ENCODE peak calls at places on chromosomes 16 and 17, in nine cellular contexts. H is stimulated activated CD4-positive, alpha-beta T cell treated with anti-CD3 and anti-CD28 coated beads, Interleukin-4, amount 100 ng/mL, for 48 hours; R is cardiac muscle cell; Q is NCI-H2081; L is activated T-cell treated with anti-CD3 and anti-CD28 coated beads, Interleukin-2, amount 50 U/mL, for 4 hours; G is globus pallidus; D is NCI-H748 treated with DMSO at 0.1 percent for 48 hours; C is effector memory CD8-positive, alpha-beta T cell; Z is A172. M is an unnamed sample.

GRCh38 chr16:4753227-4753626 is 13.7 kb downstream of the ZNF500 start:
- DNase-seq in H (no peak), R (no peak), Q (no peak), L (no peak), G (no peak), D (no peak), C (no peak), Z (no peak), M (no peak)

GRCh38 chr17:31915456-31916100 is 14.1 kb upstream of the UTP6 start:
- DNase-seq in H (no peak), R (no peak), Q (no peak), L (no peak), G (no peak), D (no peak), C (no peak), Z (no peak), M (no peak)

GRCh38 chr17:75810216-75810615 is 25.6 kb downstream of the UNK start:
- DNase-seq in H (no peak), R (no peak), Q (no peak), L (no peak), G (no peak), D (no peak), C (no peak), Z (no peak), M (no peak)

GRCh38 chr17:16589097-16589969 is 20.3 kb upstream of the ZNF287 start:
- DNase-seq in H (peak), R (peak), Q (peak), L (peak), G (peak), D (peak), C (peak), Z (peak), M (peak)

GRCh38 chr16:88083582-88083981 is 132.3 kb downstream of the BANP start:
- DNase-seq in H (no peak), R (no peak), Q (no peak), L (no peak), G (no peak), D (no peak), C (no peak), Z (no peak), M (no peak)

GRCh38 chr17:69122065-69122464 is 19.6 kb downstream of the ABCA6 start:
- DNase-seq in H (no peak), R (no peak), Q (no peak), L (no peak), G (no peak), D (no peak), C (no peak), Z (no peak), M (no peak)

GRCh38 chr16:68084504-68085258 is 489 bp upstream of the NFATC3 start:
- DNase-seq in H (peak), R (peak), Q (peak), L (peak), G (peak), D (peak), C (peak), Z (peak), M (peak)

GRCh38 chr16:75264531-75264998 is 13.1 kb upstream of the BCAR1 start:
- DNase-seq in H (no peak), R (no peak), Q (no peak), L (no peak), G (no peak), D (no peak), C (no peak), Z (no peak), M (no peak)

GRCh38 chr16:53207810-53208752 is 153.3 kb downstream of the CHD9 start:
- DNase-seq in H (no peak), R (peak), Q (peak), L (no peak), G (peak), D (peak), C (no peak), Z (peak), M (peak)

GRCh38 chr17:3474212-3474611 is 1.6 kb upstream of the ASPA start:
- DNase-seq in H (no peak), R (no peak), Q (no peak), L (no peak), G (peak), D (peak), C (no peak), Z (no peak), M (no peak)

GRCh38 chr17:63701477-63702222 is 1.7 kb upstream of the LIMD2 start:
- DNase-seq in H (peak), R (no peak), Q (no peak), L (peak), G (no peak), D (no peak), C (peak), Z (no peak), M (no peak)

GRCh38 chr17:37234106-37234505 is 141.7 kb upstream of the C17orf78 start:
- DNase-seq in H (no peak), R (no peak), Q (no peak), L (no peak), G (no peak), D (no peak), C (no peak), Z (no peak), M (no peak)

GRCh38 chr17:19833914-19834313 is 33.8 kb downstream of the ULK2 start:
- DNase-seq in H (no peak), R (no peak), Q (no peak), L (no peak), G (no peak), D (no peak), C (no peak), Z (peak), M (no peak)

GRCh38 chr16:85337910-85338637 is 225.8 kb upstream of the CIBAR2 start:
- DNase-seq in H (no peak), R (no peak), Q (no peak), L (no peak), G (no peak), D (no peak), C (no peak), Z (no peak), M (no peak)

GRCh38 chr16:57152096-57153093 is 33.4 kb downstream of the PSME3IP1 start:
- DNase-seq in H (no peak), R (no peak), Q (no peak), L (no peak), G (peak), D (no peak), C (no peak), Z (no peak), M (no peak)

GRCh38 chr16:47732806-47733150 is 271.6 kb downstream of the PHKB start:
- DNase-seq in H (peak), R (no peak), Q (no peak), L (no peak), G (no peak), D (no peak), C (no peak), Z (peak), M (no peak)

GRCh38 chr17:52383493-52384100 is 225.1 kb upstream of the CA10 start:
- DNase-seq in H (peak), R (peak), Q (peak), L (no peak), G (peak), D (peak), C (no peak), Z (peak), M (peak)

GRCh38 chr16:65782537-65783290 is 583.8 kb upstream of the CDH5 start:
- DNase-seq in H (no peak), R (no peak), Q (no peak), L (no peak), G (no peak), D (no peak), C (no peak), Z (peak), M (no peak)

GRCh38 chr17:14304876-14305636 is 4.2 kb downstream of the HS3ST3B1 start:
- DNase-seq in H (no peak), R (no peak), Q (no peak), L (no peak), G (no peak), D (no peak), C (no peak), Z (no peak), M (no peak)

GRCh38 chr17:7394452-7395191 is at the start of gene PLSCR3:
- DNase-seq in H (peak), R (peak), Q (peak), L (peak), G (peak), D (peak), C (peak), Z (peak), M (peak)

GRCh38 chr17:49388692-49389513 is 25.8 kb downstream of the PHB1 start:
- DNase-seq in H (no peak), R (no peak), Q (no peak), L (no peak), G (no peak), D (no peak), C (no peak), Z (no peak), M (no peak)

GRCh38 chr16:54510619-54511018 is 224.0 kb upstream of the IRX3 start:
- DNase-seq in H (no peak), R (no peak), Q (no peak), L (no peak), G (no peak), D (no peak), C (no peak), Z (no peak), M (no peak)

GRCh38 chr16:88634141-88634993 is 4.0 kb upstream of the IL17C start:
- DNase-seq in H (peak), R (no peak), Q (no peak), L (peak), G (no peak), D (no peak), C (peak), Z (no peak), M (no peak)

GRCh38 chr17:7839890-7840260 is 5.9 kb downstream of the KDM6B start:
- DNase-seq in H (no peak), R (peak), Q (no peak), L (no peak), G (no peak), D (no peak), C (no peak), Z (peak), M (no peak)

GRCh38 chr17:74282587-74283370 is 8.7 kb downstream of the DNAI2 start:
- DNase-seq in H (peak), R (no peak), Q (no peak), L (peak), G (no peak), D (no peak), C (peak), Z (peak), M (no peak)

GRCh38 chr17:7579001-7579838 is at the start of gene CD68:
- DNase-seq in H (peak), R (peak), Q (no peak), L (peak), G (peak), D (no peak), C (no peak), Z (peak), M (no peak)

GRCh38 chr16:11085025-11085485 is 140.7 kb downstream of the CLEC16A start:
- DNase-seq in H (no peak), R (no peak), Q (no peak), L (no peak), G (no peak), D (no peak), C (no peak), Z (no peak), M (no peak)

GRCh38 chr17:10875411-10875810 is 37.5 kb upstream of the PIRT start:
- DNase-seq in H (no peak), R (peak), Q (no peak), L (no peak), G (peak), D (no peak), C (no peak), Z (peak), M (no peak)

GRCh38 chr16:57723170-57723569 is 12.4 kb upstream of the KATNB1 start:
- DNase-seq in H (no peak), R (no peak), Q (no peak), L (no peak), G (no peak), D (no peak), C (no peak), Z (peak), M (no peak)

GRCh38 chr17:49117581-49118230 is 14.9 kb upstream of the B4GALNT2 start:
- DNase-seq in H (no peak), R (no peak), Q (no peak), L (no peak), G (no peak), D (no peak), C (no peak), Z (no peak), M (no peak)

GRCh38 chr17:44916781-44917241 is 1.5 kb upstream of the GFAP start:
- DNase-seq in H (no peak), R (no peak), Q (no peak), L (no peak), G (peak), D (no peak), C (no peak), Z (peak), M (no peak)

GRCh38 chr16:6111390-6111789 is 1013.8 kb upstream of the EEF2KMT start:
- DNase-seq in H (no peak), R (no peak), Q (no peak), L (no peak), G (no peak), D (no peak), C (no peak), Z (peak), M (no peak)

GRCh38 chr17:27216836-27217235 is 77.1 kb upstream of the WSB1 start:
- DNase-seq in H (no peak), R (no peak), Q (no peak), L (no peak), G (no peak), D (no peak), C (no peak), Z (no peak), M (no peak)

GRCh38 chr17:44409309-44410028 is 20.0 kb upstream of the ITGA2B start:
- DNase-seq in H (no peak), R (no peak), Q (no peak), L (no peak), G (no peak), D (no peak), C (no peak), Z (no peak), M (no peak)

M was measured in NCI-H774.